ENCODE peak calls at places on chromosomes 3 and 15, in seven cellular contexts. C, H, B, Q, E, P and J are unnamed samples.

GRCh38 chr3:123027292-123028232 is at the start of gene SEMA5B:
- DNase-seq in E (no peak), B (no peak), Q (no peak), H (peak), C (no peak), P (no peak), J (peak)

GRCh38 chr15:69459063-69459462 is 6.4 kb downstream of the RPLP1 start:
- DNase-seq in P (no peak), B (no peak), H (no peak), C (no peak), Q (no peak), E (no peak), J (no peak)

GRCh38 chr3:98812851-98813374 is 49.8 kb downstream of the ST3GAL6 start:
- DNase-seq in P (no peak), H (peak), E (no peak), C (peak), B (peak), Q (peak), J (no peak)

GRCh38 chr3:51941447-51941797 is 282 bp downstream of the RRP9 start:
- DNase-seq in E (no peak), P (no peak), Q (no peak), H (no peak), C (no peak), B (no peak), J (no peak)

GRCh38 chr3:184250167-184250828 is 826 bp downstream of the EEF1AKMT4 start:
- DNase-seq in Q (peak), H (peak), E (peak), C (peak), B (peak), P (peak), J (peak)

GRCh38 chr15:51623386-51623938 is 891 bp upstream of the DMXL2 start:
- DNase-seq in B (no peak), E (no peak), C (peak), Q (no peak), H (no peak), P (no peak), J (no peak)

GRCh38 chr3:22734207-22734606 is 468.9 kb upstream of the UBE2E2 start:
- DNase-seq in C (no peak), Q (no peak), H (no peak), B (no peak), P (no peak), E (no peak), J (no peak)

GRCh38 chr3:195151866-195152526 is 119.0 kb downstream of the XXYLT1 start:
- DNase-seq in P (peak), Q (peak), H (no peak), B (no peak), E (no peak), C (no peak), J (no peak)

GRCh38 chr3:67601919-67602608 is 52.3 kb downstream of the SUCLG2 start:
- DNase-seq in P (peak), H (no peak), C (no peak), Q (no peak), B (no peak), E (no peak), J (no peak)

GRCh38 chr3:99751649-99752048 is 66.0 kb upstream of the CMSS1 start:
- DNase-seq in B (no peak), C (no peak), P (peak), Q (peak), E (no peak), H (no peak), J (no peak)

GRCh38 chr15:45225506-45226273 is 26.3 kb upstream of the SLC28A2 start:
- DNase-seq in B (no peak), C (no peak), P (no peak), H (no peak), E (no peak), Q (no peak), J (no peak)

GRCh38 chr3:48130321-48130881 is 57.8 kb downstream of the CDC25A start:
- DNase-seq in P (peak), B (peak), C (no peak), H (peak), E (peak), Q (peak), J (no peak)

GRCh38 chr3:128133273-128133883 is 9.8 kb upstream of the RUVBL1 start:
- DNase-seq in C (peak), Q (peak), E (no peak), H (no peak), B (no peak), P (peak), J (no peak)

GRCh38 chr3:40494698-40495097 is 11.1 kb upstream of the ZNF620 start:
- DNase-seq in B (no peak), P (no peak), Q (no peak), C (no peak), H (no peak), E (no peak), J (no peak)

GRCh38 chr3:101119535-101119934 is 126.3 kb upstream of the ABI3BP start:
- DNase-seq in H (no peak), P (peak), E (no peak), B (no peak), C (no peak), Q (peak), J (no peak)

GRCh38 chr3:173065543-173065970 is 75.5 kb downstream of the SPATA16 start:
- DNase-seq in E (no peak), H (no peak), P (peak), C (peak), Q (peak), B (no peak), J (no peak)

GRCh38 chr3:98500019-98500418 is 2.5 kb downstream of the OR5K2 start:
- DNase-seq in H (no peak), E (no peak), Q (no peak), P (no peak), C (no peak), B (no peak), J (no peak)

GRCh38 chr3:133941390-133941789 is 45.7 kb upstream of the RAB6B start:
- DNase-seq in C (no peak), Q (peak), B (no peak), E (no peak), P (peak), H (no peak), J (peak)

GRCh38 chr3:48561045-48561736 is 2.4 kb downstream of the UCN2 start:
- DNase-seq in E (peak), B (no peak), P (peak), H (peak), Q (peak), C (no peak), J (no peak)

GRCh38 chr15:31083394-31083790 is 18.1 kb downstream of the TRPM1 start:
- DNase-seq in E (no peak), Q (no peak), P (no peak), B (no peak), H (peak), C (no peak), J (no peak)

GRCh38 chr3:16329792-16330061 is 64.7 kb downstream of the OXNAD1 start:
- DNase-seq in E (peak), H (no peak), Q (no peak), P (no peak), C (no peak), B (no peak), J (no peak)

GRCh38 chr3:194259982-194260856 is 90.9 kb downstream of the CPN2 start:
- DNase-seq in B (no peak), Q (peak), H (no peak), P (peak), C (no peak), E (peak), J (no peak)

GRCh38 chr3:187616307-187616939 is 53.8 kb downstream of the SST start:
- DNase-seq in P (peak), Q (peak), C (peak), B (peak), E (no peak), H (peak), J (no peak)

GRCh38 chr3:17645074-17645698 is 97.2 kb downstream of the TBC1D5 start:
- DNase-seq in H (no peak), B (no peak), E (no peak), C (peak), Q (peak), P (peak), J (no peak)

GRCh38 chr15:65413760-65414144 is 9.0 kb downstream of the IGDCC4 start:
- DNase-seq in Q (no peak), P (no peak), C (no peak), H (no peak), B (no peak), E (no peak), J (peak)

GRCh38 chr15:35358824-35359223 is 187.1 kb downstream of the DPH6 start:
- DNase-seq in P (no peak), Q (no peak), B (no peak), C (no peak), E (no peak), H (no peak), J (no peak)

GRCh38 chr3:4060064-4060463 is 243.1 kb upstream of the SETMAR start:
- DNase-seq in B (no peak), E (no peak), H (no peak), Q (no peak), P (no peak), C (no peak), J (no peak)

DNA sequence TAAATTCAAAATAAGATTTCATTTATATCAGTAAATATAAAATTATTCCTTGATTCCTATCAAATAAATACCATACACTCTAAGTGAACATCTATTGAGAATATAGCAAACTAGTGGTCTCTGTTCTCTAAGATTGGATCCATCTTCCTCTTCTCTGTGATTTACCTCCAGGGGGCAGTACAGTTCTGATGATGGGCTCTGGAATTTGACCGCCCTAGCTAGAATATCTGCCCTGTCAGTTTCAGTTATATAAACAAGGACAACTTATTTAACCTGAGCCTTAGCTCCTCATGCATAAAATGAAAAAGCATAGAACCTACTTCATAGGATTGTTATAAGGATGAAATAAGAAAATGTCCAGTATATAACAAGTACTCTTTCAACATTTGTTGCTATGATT is 171.1 kb upstream of the CCDC54 start:
- DNase-seq in Q (peak), E (no peak), C (peak), H (no peak), B (no peak), P (peak), J (no peak)
- TF ChIP-seq CTCF in Q (peak), E (peak), C (peak), H (peak), B (no peak), P (peak), J (peak)

GRCh38 chr15:63189955-63190691 is 717 bp downstream of the RAB8B start:
- DNase-seq in Q (no peak), H (no peak), C (no peak), B (no peak), E (peak), P (no peak), J (no peak)
- TF ChIP-seq CTCF in Q (no peak), H (no peak), C (no peak), B (no peak), E (no peak), P (no peak), J (no peak)

GRCh38 chr15:91102546-91103330 is 2.7 kb downstream of the SV2B start:
- DNase-seq in H (no peak), P (no peak), Q (no peak), C (no peak), E (no peak), B (no peak), J (no peak)

GRCh38 chr15:91101356-91101920 is 1.4 kb downstream of the SV2B start:
- DNase-seq in H (no peak), E (no peak), B (no peak), C (no peak), Q (no peak), P (no peak), J (no peak)

GRCh38 chr15:91098451-91098850 is 1.6 kb upstream of the SV2B start:
- DNase-seq in H (no peak), C (no peak), B (no peak), Q (no peak), P (no peak), E (no peak), J (no peak)

GRCh38 chr15:91100561-91101355 is 701 bp downstream of the SV2B start:
- DNase-seq in Q (peak), E (no peak), P (peak), H (no peak), C (no peak), B (no peak), J (no peak)

DNA sequence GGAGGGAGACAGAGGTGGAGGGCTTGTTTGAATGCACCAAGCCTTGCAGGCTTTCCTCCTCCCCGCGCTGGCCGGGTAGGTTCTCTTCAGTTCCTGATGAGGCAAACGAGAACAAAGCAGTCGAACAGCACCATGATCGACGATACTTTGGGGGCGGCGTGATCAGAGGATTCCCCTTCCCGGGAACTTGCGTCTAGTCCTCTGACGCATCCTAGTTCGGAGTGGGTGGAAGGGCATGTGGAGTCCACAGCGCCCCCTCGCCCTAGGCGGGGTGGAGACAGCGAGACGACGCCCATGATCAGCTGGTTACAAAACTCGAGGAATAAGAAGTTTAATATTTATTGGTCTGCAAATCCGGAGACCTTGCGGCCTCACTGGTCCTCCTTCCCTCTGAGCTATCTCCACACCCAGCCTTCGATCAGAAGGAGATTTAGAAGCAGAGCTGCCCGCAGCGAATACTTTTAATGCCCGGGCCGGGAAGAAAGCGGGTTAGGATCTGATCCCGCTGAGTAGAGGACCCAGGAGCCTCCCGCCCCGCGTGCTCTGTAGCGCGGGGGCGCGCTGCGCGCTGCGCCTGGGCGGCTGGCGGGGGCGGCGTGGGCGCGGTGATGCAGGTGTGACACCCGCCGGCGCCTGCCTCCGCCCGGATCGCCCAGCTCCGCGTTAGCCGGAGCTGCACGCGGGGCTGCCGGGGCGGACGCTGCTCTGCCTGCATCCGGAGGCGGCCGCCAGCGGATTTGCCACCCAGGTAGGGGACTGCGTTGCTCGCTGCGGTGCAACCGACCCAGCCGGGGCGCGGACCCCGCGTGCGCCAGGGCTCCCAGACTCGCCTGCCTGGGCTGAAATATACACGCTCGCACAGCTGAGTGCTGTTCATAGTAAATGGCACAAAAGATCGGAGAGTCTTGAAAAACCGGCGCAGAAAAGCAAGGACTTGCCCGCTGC is at the start of gene SV2B:
- DNase-seq in P (peak), E (no peak), C (peak), Q (peak), H (no peak), B (no peak), J (no peak)
- TF ChIP-seq CTCF in P (peak), E (peak), C (peak), Q (peak), H (no peak), B (no peak), J (peak)

DNA sequence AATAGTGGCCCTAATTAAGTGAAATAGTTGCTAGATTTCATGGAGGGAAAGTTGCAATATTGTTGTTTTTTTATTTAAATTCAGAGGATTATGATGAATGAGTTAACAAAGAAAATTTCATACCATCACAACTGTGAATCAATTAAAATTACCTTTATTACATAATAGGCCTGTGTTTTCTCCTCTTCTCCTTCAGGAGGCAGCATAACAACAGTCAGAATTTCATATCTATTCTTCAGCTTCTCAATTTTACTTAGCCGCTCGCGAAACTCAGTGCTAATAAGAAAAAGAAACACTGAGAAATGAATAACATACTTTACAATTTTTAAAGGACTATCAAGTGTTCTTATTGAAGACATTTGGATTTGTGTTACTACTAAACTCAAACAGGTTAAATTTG is 29.4 kb downstream of the TTC14 start:
- DNase-seq in H (no peak), C (no peak), Q (no peak), E (no peak), B (no peak), P (no peak), J (no peak)
- TF ChIP-seq CTCF in H (no peak), C (no peak), Q (peak), E (no peak), B (no peak), P (no peak), J (peak)